ENCODE peak calls at places on chromosomes 7 and 10, in four cellular contexts. One of them, this sample, is unnamed.
A peak's percentile ranks its signal among the peaks of the same experiment; 100 is the strongest.

GRCh38 chr7:19621740-19622139 is 87.1 kb downstream of the POLR1F start:
- DNase-seq in WTC11: no peak
- DNase-seq in K562: no peak
- DNase-seq in SK-N-SH: no peak
- DNase-seq in this sample: no peak

GRCh38 chr7:21967500-21968099 is 21.9 kb upstream of the CDCA7L start:
- DNase-seq in WTC11: no peak
- DNase-seq in K562: no peak
- DNase-seq in SK-N-SH: no peak
- DNase-seq in this sample: no peak

GRCh38 chr10:28089467-28089866 is 90.6 kb upstream of the ODAD2 start:
- DNase-seq in WTC11: no peak
- DNase-seq in K562: no peak
- DNase-seq in SK-N-SH: no peak
- DNase-seq in this sample: no peak

GRCh38 chr10:110496553-110497437 is 912 bp upstream of the DUSP5 start:
- DNase-seq in WTC11: no peak
- DNase-seq in K562: no peak
- DNase-seq in SK-N-SH: peak; percentile 70
- DNase-seq in this sample: no peak

GRCh38 chr10:73601486-73601921 is 10.4 kb upstream of the USP54 start:
- DNase-seq in WTC11: no peak
- DNase-seq in K562: no peak
- DNase-seq in SK-N-SH: no peak
- DNase-seq in this sample: no peak

GRCh38 chr10:86758231-86759072 is 2.0 kb downstream of the BMPR1A start:
- DNase-seq in WTC11: no peak
- DNase-seq in K562: peak; percentile 16
- DNase-seq in SK-N-SH: no peak
- DNase-seq in this sample: peak; percentile 28

GRCh38 chr7:89623018-89623672 is 531.1 kb upstream of the STEAP1 start:
- DNase-seq in WTC11: no peak
- DNase-seq in K562: no peak
- DNase-seq in SK-N-SH: peak; percentile 37
- DNase-seq in this sample: peak; percentile 41

GRCh38 chr7:155256761-155257481 is 40.8 kb upstream of the INSIG1 start:
- DNase-seq in WTC11: no peak
- DNase-seq in K562: no peak
- DNase-seq in SK-N-SH: peak; percentile 89
- DNase-seq in this sample: no peak

GRCh38 chr7:91875851-91876250 is 4.7 kb downstream of the MTERF1 start:
- DNase-seq in WTC11: no peak
- DNase-seq in K562: no peak
- DNase-seq in SK-N-SH: no peak
- DNase-seq in this sample: no peak

GRCh38 chr10:101287922-101288638 is 58.8 kb upstream of the LBX1 start:
- DNase-seq in WTC11: peak; percentile 78
- DNase-seq in K562: peak; percentile 55
- DNase-seq in SK-N-SH: peak; percentile 87
- DNase-seq in this sample: peak; percentile 50

GRCh38 chr7:136228185-136228584 is 251.0 kb upstream of the MTPN start:
- DNase-seq in WTC11: no peak
- DNase-seq in K562: no peak
- DNase-seq in SK-N-SH: no peak
- DNase-seq in this sample: no peak

GRCh38 chr7:29282819-29283414 is 88.3 kb downstream of the CHN2 start:
- DNase-seq in WTC11: no peak
- DNase-seq in K562: no peak
- DNase-seq in SK-N-SH: no peak
- DNase-seq in this sample: no peak

GRCh38 chr10:89032141-89032814 is 41.7 kb downstream of the FAS start:
- DNase-seq in WTC11: no peak
- DNase-seq in K562: no peak
- DNase-seq in SK-N-SH: no peak
- DNase-seq in this sample: no peak

GRCh38 chr7:5702876-5703571 is 78.4 kb downstream of the RNF216 start:
- DNase-seq in WTC11: no peak
- DNase-seq in K562: no peak
- DNase-seq in SK-N-SH: no peak
- DNase-seq in this sample: no peak

GRCh38 chr10:73827346-73828089 is 16.1 kb upstream of the NDST2 start:
- DNase-seq in WTC11: no peak
- DNase-seq in K562: no peak
- DNase-seq in SK-N-SH: no peak
- DNase-seq in this sample: no peak

GRCh38 chr10:65735382-65735781 is 1190.5 kb upstream of the LRRTM3 start:
- DNase-seq in WTC11: no peak
- DNase-seq in K562: no peak
- DNase-seq in SK-N-SH: no peak
- DNase-seq in this sample: no peak

GRCh38 chr7:81414411-81414810 is 355.4 kb downstream of the HGF start:
- DNase-seq in WTC11: no peak
- DNase-seq in K562: no peak
- DNase-seq in SK-N-SH: no peak
- DNase-seq in this sample: no peak

GRCh38 chr7:120998525-120998924 is 10.0 kb downstream of the CPED1 start:
- DNase-seq in WTC11: no peak
- DNase-seq in K562: no peak
- DNase-seq in SK-N-SH: no peak
- DNase-seq in this sample: no peak

GRCh38 chr10:122276611-122277205 is 5.6 kb downstream of the BTBD16 start:
- DNase-seq in WTC11: peak; percentile 32
- DNase-seq in K562: peak; percentile 58
- DNase-seq in SK-N-SH: no peak
- DNase-seq in this sample: peak; percentile 54

GRCh38 chr7:137020351-137020750 is 151.9 kb downstream of the CHRM2 start:
- DNase-seq in WTC11: no peak
- DNase-seq in K562: no peak
- DNase-seq in SK-N-SH: no peak
- DNase-seq in this sample: no peak

GRCh38 chr7:75565129-75565528 is 73.0 kb downstream of the SPDYE5 start:
- DNase-seq in WTC11: no peak
- DNase-seq in K562: no peak
- DNase-seq in SK-N-SH: peak; percentile 56
- DNase-seq in this sample: no peak

GRCh38 chr7:94348142-94348541 is 46.6 kb upstream of the COL1A2 start:
- DNase-seq in WTC11: no peak
- DNase-seq in K562: no peak
- DNase-seq in SK-N-SH: peak; percentile 34
- DNase-seq in this sample: no peak

DNA sequence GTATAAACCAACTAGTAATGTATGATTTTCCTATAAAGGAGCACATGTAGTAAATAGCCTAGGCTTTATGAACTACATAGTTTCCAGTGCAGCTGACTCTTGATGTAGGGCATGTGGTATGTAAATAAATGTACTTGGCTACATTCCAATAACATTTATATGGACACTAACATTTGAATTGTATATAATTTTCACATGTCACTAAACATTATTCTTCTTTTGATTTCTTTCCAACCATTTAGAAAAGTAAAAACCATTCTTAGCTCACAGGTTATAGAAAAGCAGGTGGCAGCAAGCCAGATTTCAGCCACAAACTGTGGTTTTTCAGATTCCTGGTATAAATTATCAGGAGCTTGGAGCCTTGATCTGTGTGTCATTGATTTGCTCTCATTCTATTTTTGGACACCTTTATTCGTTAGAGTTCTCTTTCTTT is 1182.0 kb downstream of the CNTNAP2 start:
- DNase-seq in WTC11: no peak
- DNase-seq in K562: no peak
- DNase-seq in SK-N-SH: no peak
- DNase-seq in this sample: no peak
- TF ChIP-seq FOXJ3 in WTC11: no peak
- TF ChIP-seq FOXJ3 in K562: no peak
- TF ChIP-seq FOXJ3 in SK-N-SH: no peak
- TF ChIP-seq FOXJ3 in this sample: no peak

GRCh38 chr7:98240961-98241673 is 10.9 kb downstream of the TECPR1 start:
- DNase-seq in WTC11: peak; percentile 76
- DNase-seq in K562: peak; percentile 66
- DNase-seq in SK-N-SH: peak; percentile 89
- DNase-seq in this sample: peak; percentile 27

GRCh38 chr7:98238976-98239375 is 13.1 kb downstream of the TECPR1 start:
- DNase-seq in WTC11: no peak
- DNase-seq in K562: no peak
- DNase-seq in SK-N-SH: no peak
- DNase-seq in this sample: no peak

GRCh38 chr7:98242934-98243333 is 9.1 kb downstream of the TECPR1 start:
- DNase-seq in WTC11: no peak
- DNase-seq in K562: no peak
- DNase-seq in SK-N-SH: no peak
- DNase-seq in this sample: no peak

GRCh38 chr7:98242342-98242741 is 9.7 kb downstream of the TECPR1 start:
- DNase-seq in WTC11: no peak
- DNase-seq in K562: no peak
- DNase-seq in SK-N-SH: no peak
- DNase-seq in this sample: no peak

DNA sequence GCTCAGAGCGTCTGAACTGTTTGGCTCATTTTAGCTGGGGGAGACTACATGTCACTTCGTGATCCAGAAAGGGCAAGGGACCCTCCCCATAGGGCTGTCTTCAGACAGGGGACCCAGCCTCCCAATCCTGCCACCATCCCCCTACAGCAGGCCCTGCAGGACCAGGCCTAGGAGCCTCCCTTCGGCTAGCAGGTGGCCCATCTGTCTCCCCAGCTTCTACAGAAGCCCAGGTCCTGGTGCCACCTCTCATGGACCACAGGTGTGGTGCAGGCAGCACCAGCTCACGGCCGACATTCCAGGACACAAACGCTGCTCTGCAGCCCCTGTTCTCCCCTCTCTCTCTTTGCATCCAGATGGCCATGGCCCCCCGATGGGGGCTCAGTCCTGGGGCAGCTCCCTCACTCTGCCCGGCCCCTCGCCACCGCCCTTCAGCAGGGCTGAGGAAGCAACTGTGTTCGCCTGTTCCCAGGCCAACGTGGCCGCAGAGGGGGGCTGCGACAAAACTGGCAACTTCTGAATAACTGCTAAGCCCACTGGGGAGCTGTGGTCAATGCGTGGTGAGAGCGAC is 10.3 kb downstream of the TECPR1 start:
- DNase-seq in WTC11: no peak
- DNase-seq in K562: no peak
- DNase-seq in SK-N-SH: no peak
- DNase-seq in this sample: no peak
- TF ChIP-seq FOXJ3 in WTC11: no peak
- TF ChIP-seq FOXJ3 in K562: no peak
- TF ChIP-seq FOXJ3 in SK-N-SH: no peak
- TF ChIP-seq FOXJ3 in this sample: no peak

DNA sequence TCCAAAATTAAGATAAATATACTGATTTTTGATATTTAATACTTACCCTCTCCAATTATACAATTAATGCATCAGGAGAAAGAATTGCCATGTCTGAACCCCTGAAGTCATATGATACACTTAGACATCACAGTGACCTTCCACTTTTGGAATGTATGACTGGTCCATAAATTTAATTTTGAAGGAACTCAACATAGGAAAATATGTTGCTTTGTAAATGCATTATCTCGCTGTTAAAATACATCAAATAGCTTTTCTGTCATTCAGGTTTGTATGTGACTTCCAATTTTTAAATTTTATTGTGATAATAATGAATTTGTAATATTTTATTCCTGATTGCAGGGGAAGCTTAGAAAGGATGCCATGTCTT is 631.9 kb upstream of the ANKRD30A start:
- DNase-seq in WTC11: no peak
- DNase-seq in K562: no peak
- DNase-seq in SK-N-SH: no peak
- DNase-seq in this sample: no peak
- TF ChIP-seq FOXJ3 in WTC11: no peak
- TF ChIP-seq FOXJ3 in K562: no peak
- TF ChIP-seq FOXJ3 in SK-N-SH: no peak
- TF ChIP-seq FOXJ3 in this sample: no peak

DNA sequence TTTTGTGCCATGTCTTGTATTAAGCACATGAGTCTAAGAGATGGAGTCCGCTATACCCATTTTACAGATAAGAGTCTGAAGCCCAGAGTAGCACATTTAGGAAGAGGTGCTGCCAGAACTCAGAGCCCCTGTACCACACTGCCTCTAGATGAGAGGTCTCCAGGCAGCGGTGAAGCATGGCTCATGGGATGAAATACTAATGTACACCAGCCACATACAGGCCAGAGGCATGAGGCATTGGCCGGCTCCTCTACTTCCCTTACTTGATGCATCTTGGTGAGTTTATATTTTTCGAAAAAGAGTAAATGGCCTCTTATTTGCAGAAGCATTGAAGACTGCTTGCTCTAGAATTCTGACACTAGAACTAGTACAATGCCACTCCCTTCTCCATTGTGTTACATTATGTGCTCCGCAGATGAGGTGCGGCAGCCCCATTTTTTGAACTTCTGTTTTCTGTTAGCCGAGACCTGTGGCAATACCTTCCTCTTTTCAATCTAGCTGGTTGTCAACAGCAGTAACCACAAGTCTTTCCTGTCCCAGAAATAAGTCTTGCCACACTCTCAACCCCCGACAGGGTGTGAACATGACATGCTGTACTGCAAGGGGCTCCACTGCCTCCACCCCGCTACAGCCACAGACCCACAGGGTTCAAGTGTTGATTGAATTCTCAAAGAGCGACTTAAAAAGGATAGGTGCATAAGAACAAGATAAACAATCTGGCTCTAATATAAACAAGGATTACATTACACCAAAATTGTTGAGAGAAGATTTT is 145.3 kb downstream of the CELF2 start:
- DNase-seq in WTC11: no peak
- DNase-seq in K562: no peak
- DNase-seq in SK-N-SH: no peak
- DNase-seq in this sample: no peak
- TF ChIP-seq FOXJ3 in WTC11: no peak
- TF ChIP-seq FOXJ3 in K562: no peak
- TF ChIP-seq FOXJ3 in SK-N-SH: no peak
- TF ChIP-seq FOXJ3 in this sample: no peak

GRCh38 chr10:23373156-23373555 is 28.6 kb upstream of the C10orf67 start:
- DNase-seq in WTC11: no peak
- DNase-seq in K562: no peak
- DNase-seq in SK-N-SH: no peak
- DNase-seq in this sample: no peak
- TF ChIP-seq FOXJ3 in WTC11: no peak
- TF ChIP-seq FOXJ3 in K562: no peak
- TF ChIP-seq FOXJ3 in SK-N-SH: no peak
- TF ChIP-seq FOXJ3 in this sample: no peak

GRCh38 chr7:142384508-142384922 is 126.7 kb upstream of the PRSS58 start:
- DNase-seq in WTC11: no peak
- DNase-seq in K562: no peak
- DNase-seq in SK-N-SH: no peak
- DNase-seq in this sample: no peak

GRCh38 chr7:142383826-142384507 is 126.1 kb upstream of the PRSS58 start:
- DNase-seq in WTC11: no peak
- DNase-seq in K562: no peak
- DNase-seq in SK-N-SH: no peak
- DNase-seq in this sample: no peak

GRCh38 chr7:142389544-142389943 is 131.7 kb upstream of the PRSS58 start:
- DNase-seq in WTC11: no peak
- DNase-seq in K562: no peak
- DNase-seq in SK-N-SH: no peak
- DNase-seq in this sample: peak; percentile 12

GRCh38 chr7:142381727-142382409 is 124.0 kb upstream of the PRSS58 start:
- DNase-seq in WTC11: no peak
- DNase-seq in K562: no peak
- DNase-seq in SK-N-SH: no peak
- DNase-seq in this sample: no peak

GRCh38 chr7:142385528-142386340 is 127.9 kb upstream of the PRSS58 start:
- DNase-seq in WTC11: peak; percentile 57
- DNase-seq in K562: peak; percentile 79
- DNase-seq in SK-N-SH: peak; percentile 62
- DNase-seq in this sample: peak; percentile 32
- TF ChIP-seq FOXJ3 in WTC11: no peak
- TF ChIP-seq FOXJ3 in K562: no peak
- TF ChIP-seq FOXJ3 in SK-N-SH: no peak
- TF ChIP-seq FOXJ3 in this sample: no peak